ENCODE peak calls at places on chromosomes 7 and 10, in five cellular contexts. W is GM23248, Q is adipocyte, V is upper lobe of left lung, B is IMR-90. X is an unnamed sample.

GRCh38 chr10:50334273-50334672 is 83.0 kb upstream of the ASAH2 start:
- DNase-seq in W (no peak), Q (no peak), V (no peak), B (peak; percentile 13), X (no peak)

GRCh38 chr7:8143151-8143874 is 118.7 kb downstream of the ICA1 start:
- DNase-seq in W (no peak), Q (no peak), V (no peak), B (no peak), X (no peak)

GRCh38 chr10:31599626-31600504 is 280.8 kb downstream of the ZEB1 start:
- DNase-seq in W (peak; percentile 31), Q (no peak), V (no peak), B (peak; percentile 15), X (no peak)

GRCh38 chr10:96413151-96413787 is 54.5 kb upstream of the OPALIN start:
- DNase-seq in W (no peak), Q (peak; percentile 18), V (no peak), B (no peak), X (no peak)

GRCh38 chr10:99685232-99686041 is 26.1 kb downstream of the ENTPD7 start:
- DNase-seq in W (peak; percentile 61), Q (peak; percentile 66), V (peak; percentile 30), B (no peak), X (no peak)

GRCh38 chr7:26426096-26426495 is 134.4 kb downstream of the SNX10 start:
- DNase-seq in W (no peak), Q (no peak), V (no peak), B (no peak), X (no peak)

GRCh38 chr10:73886085-73886529 is 11.8 kb upstream of the CAMK2G start:
- DNase-seq in W (peak; percentile 89), Q (peak; percentile 91), V (peak; percentile 85), B (peak; percentile 82), X (peak; percentile 73)

GRCh38 chr7:134834689-134835462 is 55.4 kb downstream of the CALD1 start:
- DNase-seq in W (no peak), Q (no peak), V (no peak), B (peak; percentile 82), X (peak; percentile 58)

GRCh38 chr7:100486753-100487446 is 3.2 kb downstream of the NYAP1 start:
- DNase-seq in W (peak; percentile 30), Q (no peak), V (no peak), B (peak; percentile 27), X (peak; percentile 36)

GRCh38 chr7:1859266-1860035 is 189.4 kb downstream of the ELFN1 start:
- DNase-seq in W (no peak), Q (no peak), V (no peak), B (no peak), X (no peak)

GRCh38 chr10:73522263-73522662 is 26.4 kb upstream of the PPP3CB start:
- DNase-seq in W (peak; percentile 32), Q (no peak), V (no peak), B (peak; percentile 56), X (peak; percentile 17)

GRCh38 chr10:116888380-116889055 is 39.2 kb downstream of the ENO4 start:
- DNase-seq in W (peak; percentile 91), Q (peak; percentile 76), V (peak; percentile 80), B (peak; percentile 89), X (peak; percentile 90)

GRCh38 chr10:131907679-131908078 is 6.9 kb downstream of the PPP2R2D start:
- DNase-seq in W (no peak), Q (no peak), V (no peak), B (no peak), X (no peak)

GRCh38 chr10:47241946-47242900 is 57.8 kb upstream of the GDF10 start:
- DNase-seq in W (no peak), Q (no peak), V (no peak), B (no peak), X (no peak)

GRCh38 chr7:51040777-51041176 is 258.1 kb upstream of the GRB10 start:
- DNase-seq in W (peak; percentile 55), Q (peak; percentile 84), V (no peak), B (no peak), X (peak; percentile 56)

GRCh38 chr10:97612386-97612785 is 20.9 kb downstream of the MORN4 start:
- DNase-seq in W (peak; percentile 70), Q (peak; percentile 73), V (peak; percentile 26), B (peak; percentile 55), X (peak; percentile 46)

GRCh38 chr7:104979167-104979841 is 34.7 kb upstream of the KMT2E start:
- DNase-seq in W (peak; percentile 81), Q (peak; percentile 58), V (peak; percentile 34), B (peak; percentile 62), X (peak; percentile 63)

GRCh38 chr10:126902157-126902556 is 3.1 kb upstream of the DOCK1 start:
- DNase-seq in W (peak; percentile 86), Q (peak; percentile 60), V (peak; percentile 34), B (peak; percentile 69), X (peak; percentile 82)

GRCh38 chr7:149846021-149846420 is 7.8 kb downstream of the ZNF862 start:
- DNase-seq in W (no peak), Q (no peak), V (no peak), B (no peak), X (no peak)

GRCh38 chr10:130726996-130727725 is 584.4 kb downstream of the TCERG1L start:
- DNase-seq in W (no peak), Q (no peak), V (no peak), B (no peak), X (no peak)

GRCh38 chr10:123100030-123100762 is 35.6 kb upstream of the HMX3 start:
- DNase-seq in W (peak; percentile 4), Q (no peak), V (no peak), B (peak; percentile 3), X (no peak)

GRCh38 chr7:128112018-128112780 is 81.0 kb upstream of the LRRC4 start:
- DNase-seq in W (no peak), Q (no peak), V (no peak), B (no peak), X (no peak)

GRCh38 chr10:3393958-3394357 is 221.4 kb upstream of the PITRM1 start:
- DNase-seq in W (no peak), Q (peak; percentile 32), V (no peak), B (no peak), X (peak; percentile 28)

GRCh38 chr10:31669367-31669766 is 259.3 kb downstream of the ARHGAP12 start:
- DNase-seq in W (no peak), Q (no peak), V (no peak), B (no peak), X (no peak)

GRCh38 chr7:85583225-85583672 is 396.4 kb upstream of the SEMA3D start:
- DNase-seq in W (no peak), Q (no peak), V (no peak), B (no peak), X (no peak)

GRCh38 chr7:90239050-90239449 is 5.9 kb upstream of the CFAP69 start:
- DNase-seq in W (peak; percentile 9), Q (no peak), V (no peak), B (no peak), X (no peak)

GRCh38 chr7:80611779-80612178 is 26.7 kb upstream of the CD36 start:
- DNase-seq in W (peak; percentile 53), Q (peak; percentile 48), V (peak; percentile 56), B (peak; percentile 86), X (peak; percentile 76)

GRCh38 chr7:105691029-105691691 is 109.9 kb upstream of the EFCAB10 start:
- DNase-seq in W (peak; percentile 56), Q (peak; percentile 76), V (peak; percentile 29), B (peak; percentile 65), X (peak; percentile 26)

GRCh38 chr10:102627446-102628293 is 16.6 kb upstream of the TRIM8 start:
- DNase-seq in W (peak; percentile 79), Q (peak; percentile 72), V (peak; percentile 75), B (peak; percentile 78), X (peak; percentile 72)

GRCh38 chr10:61357687-61358086 is 95.5 kb downstream of the TMEM26 start:
- DNase-seq in W (no peak), Q (no peak), V (no peak), B (no peak), X (no peak)

GRCh38 chr10:104326991-104327610 is 11.2 kb downstream of the ITPRIP start:
- DNase-seq in W (no peak), Q (no peak), V (no peak), B (no peak), X (no peak)
- H3K4me1 ChIP-seq in W (peaks cover 53% of the 10 kb centered on the region), Q (peaks cover 54% of the 10 kb centered on the region), V (peaks cover 100% of the 10 kb centered on the region), B (peaks cover 49% of the 10 kb centered on the region), X (peaks cover 51% of the 10 kb centered on the region)

DNA sequence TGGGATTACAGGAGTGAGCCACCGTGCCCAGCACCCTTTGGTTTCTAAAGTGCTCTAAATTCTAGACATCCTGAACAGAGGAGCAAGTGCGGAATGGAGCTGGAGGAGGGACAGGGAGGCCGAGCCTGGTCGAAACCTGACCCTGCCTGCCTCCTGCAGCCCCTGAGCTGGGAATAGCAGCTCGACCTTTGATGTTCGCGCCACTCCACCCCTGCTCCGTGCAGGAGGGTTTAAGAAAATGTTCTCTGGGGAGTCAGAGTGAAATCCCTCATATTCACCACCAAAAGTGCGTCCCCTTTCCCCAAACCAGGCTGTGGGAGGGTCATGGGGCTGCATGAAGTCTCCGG is 1.8 kb downstream of the PGAM2 start:
- DNase-seq in W (no peak), Q (no peak), V (no peak), B (no peak), X (no peak)
- H3K4me1 ChIP-seq in W (no peaks in the 10 kb centered on the region), Q (peaks cover 40% of the 10 kb centered on the region), V (peaks cover 11% of the 10 kb centered on the region), B (peaks cover 9% of the 10 kb centered on the region), X (no peaks in the 10 kb centered on the region)

GRCh38 chr7:136883046-136883445 is 14.6 kb downstream of the CHRM2 start:
- DNase-seq in W (peak; percentile 12), Q (no peak), V (no peak), B (peak; percentile 52), X (no peak)

GRCh38 chr7:136890379-136890778 is 21.9 kb downstream of the CHRM2 start:
- DNase-seq in W (peak; percentile 37), Q (peak; percentile 41), V (no peak), B (peak; percentile 58), X (peak; percentile 68)

GRCh38 chr7:136884492-136884891 is 16.0 kb downstream of the CHRM2 start:
- DNase-seq in W (no peak), Q (no peak), V (no peak), B (no peak), X (no peak)

DNA sequence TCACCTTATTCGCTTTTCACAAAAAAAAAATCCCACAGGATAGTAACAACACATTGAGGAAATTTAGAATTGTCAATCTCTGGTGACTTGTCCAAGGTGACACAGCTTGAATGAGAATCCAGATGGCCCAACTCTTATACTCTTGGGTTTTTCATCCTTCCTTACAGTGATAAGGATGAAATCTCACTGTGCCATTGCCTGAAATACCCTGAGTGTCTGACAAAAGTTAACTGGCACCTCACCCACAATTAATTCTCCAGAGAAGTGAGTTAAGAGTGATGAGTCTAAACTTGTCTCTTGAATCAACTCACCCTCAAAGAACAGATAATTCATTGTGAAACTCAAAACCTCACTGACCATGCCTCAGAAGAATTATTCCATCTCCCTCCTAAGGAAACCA is 18.9 kb downstream of the CHRM2 start:
- DNase-seq in W (no peak), Q (no peak), V (no peak), B (no peak), X (no peak)
- H3K4me1 ChIP-seq in W (no peaks in the 10 kb centered on the region), Q (no peaks in the 10 kb centered on the region), V (no peaks in the 10 kb centered on the region), B (peaks cover 19% of the 10 kb centered on the region), X (no peaks in the 10 kb centered on the region)

DNA sequence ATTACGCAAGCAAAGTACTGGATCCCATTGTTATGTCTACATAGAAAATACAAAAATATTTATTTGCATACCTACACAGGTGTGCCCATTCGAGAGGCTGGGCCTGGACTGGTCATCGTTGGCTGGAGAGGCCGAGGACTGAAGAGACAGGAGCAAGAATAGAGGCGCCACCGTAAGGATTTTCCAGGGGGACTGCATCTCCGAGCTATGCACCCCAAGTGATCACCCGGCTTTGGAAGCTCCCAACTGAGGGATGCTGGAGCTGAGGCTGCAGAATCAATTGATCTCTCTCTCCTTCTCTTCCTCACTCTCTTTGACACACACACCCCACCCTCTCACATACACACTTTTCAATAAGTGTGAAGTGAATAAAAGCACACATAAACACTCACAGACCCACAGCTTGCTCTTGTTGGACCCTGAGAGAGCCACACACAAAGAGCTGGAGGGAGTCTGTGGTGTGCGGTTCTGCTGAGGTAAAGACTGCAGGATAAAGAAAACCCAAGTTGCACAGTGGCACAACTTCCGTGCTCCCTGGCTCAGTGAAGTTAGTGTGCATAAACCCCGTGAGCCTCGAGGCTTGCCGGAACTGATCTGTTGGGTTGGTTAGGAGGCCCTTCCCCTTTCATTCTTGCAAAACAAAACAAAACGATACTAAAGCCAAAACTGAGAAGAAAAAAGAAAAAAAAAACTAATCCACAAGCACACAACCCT is at the start of gene AOAH:
- DNase-seq in W (no peak), Q (no peak), V (peak; percentile 90), B (no peak), X (no peak)
- H3K4me1 ChIP-seq in W (no peaks in the 10 kb centered on the region), Q (no peaks in the 10 kb centered on the region), V (peaks cover 16% of the 10 kb centered on the region), B (no peaks in the 10 kb centered on the region), X (no peaks in the 10 kb centered on the region)

X was measured in fibroblast of lung.